ENCODE peak calls at places on chromosomes 4 and X, in seven cellular contexts. D is activated CD4-positive, alpha-beta memory T cell treated with anti-CD3 and anti-CD28 coated beads, Interleukin-2, amount 10 ng/mL, durations not matched to agents 7 days and 5 days; Q is ACHN; J is adrenal gland; K is ELR; B is GM03348; M is upper lobe of left lung. C is an unnamed sample.
A peak's percentile ranks its signal among the peaks of the same experiment; 100 is the strongest.

GRCh38 chr4:62816566-62816965 is 1592.7 kb downstream of the TECRL start:
- DNase-seq in D (no peak), Q (no peak), J (no peak), K (no peak), B (no peak), M (peak; percentile 71), C (no peak)

GRCh38 chr4:163544407-163545038 is 50.0 kb downstream of the TMA16 start:
- DNase-seq in D (peak; percentile 62), Q (peak; percentile 57), J (peak; percentile 59), K (peak; percentile 68), B (peak; percentile 84), M (peak; percentile 77), C (no peak)

GRCh38 chr4:124206779-124207605 is 505.5 kb downstream of the ANKRD50 start:
- DNase-seq in D (no peak), Q (no peak), J (no peak), K (peak; percentile 66), B (peak; percentile 27), M (no peak), C (no peak)

GRCh38 chr4:187972135-187972534 is 23.4 kb upstream of the ZFP42 start:
- DNase-seq in D (no peak), Q (no peak), J (no peak), K (no peak), B (no peak), M (no peak), C (no peak)

GRCh38 chr4:67167849-67168248 is 377.5 kb downstream of the CENPC start:
- DNase-seq in D (no peak), Q (no peak), J (no peak), K (no peak), B (no peak), M (no peak), C (no peak)

GRCh38 chr4:42397256-42397634 is at the start of gene SHISA3:
- DNase-seq in D (peak; percentile 38), Q (peak; percentile 15), J (peak; percentile 15), K (no peak), B (peak; percentile 21), M (peak; percentile 84), C (no peak)

GRCh38 chrX:103310592-103311400 is at the start of gene BEX2:
- DNase-seq in D (peak; percentile 82), Q (peak; percentile 64), J (peak; percentile 86), K (peak; percentile 58), B (no peak), M (peak; percentile 94), C (peak; percentile 82)

GRCh38 chr4:185796176-185796575 is 15.8 kb downstream of the SORBS2 start:
- DNase-seq in D (no peak), Q (no peak), J (no peak), K (no peak), B (peak; percentile 24), M (no peak), C (no peak)

GRCh38 chr4:41644288-41644914 is 104.1 kb downstream of the PHOX2B start:
- DNase-seq in D (peak; percentile 18), Q (peak; percentile 45), J (peak; percentile 78), K (peak; percentile 21), B (peak; percentile 69), M (peak; percentile 96), C (peak; percentile 85)

GRCh38 chr4:69718376-69719293 is 41.8 kb downstream of the SULT1B1 start:
- DNase-seq in D (no peak), Q (no peak), J (no peak), K (peak; percentile 1), B (no peak), M (no peak), C (no peak)

GRCh38 chrX:24424948-24425347 is 40.1 kb upstream of the PDK3 start:
- DNase-seq in D (no peak), Q (no peak), J (peak; percentile 10), K (peak; percentile 35), B (peak; percentile 38), M (no peak), C (no peak)

C was measured in type B pancreatic cell.